ENCODE peak calls at places on chromosomes 13 and 19, in four cellular contexts. C is cardiac muscle cell, L is AG09319, Q is vagina. D is an unnamed sample.

GRCh38 chr13:94947965-94948371 is 235.6 kb upstream of the SOX21 start:
- DNase-seq in C (no peak), L (no peak), Q (no peak), D (no peak)

GRCh38 chr19:40601061-40601973 is at the start of gene LTBP4:
- DNase-seq in C (peak; percentile 46), L (no peak), Q (no peak), D (peak; percentile 60)

GRCh38 chr13:105518086-105518485 is 1017.4 kb downstream of the EFNB2 start:
- DNase-seq in C (no peak), L (no peak), Q (no peak), D (no peak)

GRCh38 chr19:40747536-40747935 is 2.7 kb downstream of the ACTMAP start:
- DNase-seq in C (no peak), L (no peak), Q (no peak), D (no peak)

GRCh38 chr13:26811636-26812035 is 51.0 kb upstream of the GPR12 start:
- DNase-seq in C (no peak), L (no peak), Q (no peak), D (no peak)

GRCh38 chr13:99743079-99743478 is 228.5 kb downstream of the ZIC5 start:
- DNase-seq in C (no peak), L (no peak), Q (no peak), D (no peak)

GRCh38 chr13:25910243-25910642 is 141.6 kb downstream of the SHISA2 start:
- DNase-seq in C (no peak), L (no peak), Q (no peak), D (no peak)

GRCh38 chr19:2047449-2048103 is 3.5 kb downstream of the MKNK2 start:
- DNase-seq in C (no peak), L (no peak), Q (no peak), D (no peak)

GRCh38 chr13:41938918-41939317 is 22.0 kb downstream of the VWA8 start:
- DNase-seq in C (no peak), L (no peak), Q (no peak), D (no peak)

GRCh38 chr13:78759704-78760103 is 100.7 kb upstream of the OBI1 start:
- DNase-seq in C (no peak), L (no peak), Q (no peak), D (no peak)

GRCh38 chr19:49448432-49448786 is 3.2 kb downstream of the PIH1D1 start:
- DNase-seq in C (no peak), L (no peak), Q (no peak), D (no peak)

GRCh38 chr19:49447485-49448431 is 3.9 kb downstream of the PIH1D1 start:
- DNase-seq in C (peak; percentile 42), L (no peak), Q (no peak), D (peak; percentile 51)

GRCh38 chr19:49443366-49444099 is 2.2 kb upstream of the SLC17A7 start:
- DNase-seq in C (peak; percentile 97), L (peak; percentile 84), Q (peak; percentile 94), D (peak; percentile 96)

GRCh38 chr19:49442793-49443365 is 1.6 kb upstream of the SLC17A7 start:
- DNase-seq in C (peak; percentile 91), L (peak; percentile 50), Q (peak; percentile 97), D (peak; percentile 99)

DNA sequence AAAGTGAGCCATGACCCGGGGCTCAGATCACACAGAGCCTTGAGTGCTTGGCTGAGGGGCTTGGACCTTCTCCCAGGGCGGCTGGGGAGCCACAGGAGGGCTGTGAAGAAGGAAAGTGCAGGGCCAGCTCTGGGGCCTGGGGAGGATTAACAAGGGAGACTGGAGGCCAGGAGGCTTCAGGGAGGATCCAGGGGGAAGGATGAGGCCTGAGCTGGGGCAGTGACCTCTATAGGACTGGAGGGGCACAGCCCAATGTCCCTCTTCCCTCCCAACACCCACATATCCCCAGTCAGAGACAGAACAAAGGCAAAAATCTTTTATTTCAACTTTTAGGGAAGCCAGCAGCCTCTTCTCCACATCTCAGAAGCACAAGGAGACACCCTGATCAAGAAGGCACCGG is 4.7 kb upstream of the SLC17A7 start:
- DNase-seq in C (no peak), L (no peak), Q (no peak), D (no peak)
- TF ChIP-seq CTCF in C (no peak), L (no peak), Q (no peak), D (no peak)

GRCh38 chr13:91308299-91308698 is 39.2 kb upstream of the MIR17HG start:
- DNase-seq in C (no peak), L (no peak), Q (no peak), D (no peak)
- TF ChIP-seq CTCF in C (peak; percentile 17), L (no peak), Q (no peak), D (no peak)

DNA sequence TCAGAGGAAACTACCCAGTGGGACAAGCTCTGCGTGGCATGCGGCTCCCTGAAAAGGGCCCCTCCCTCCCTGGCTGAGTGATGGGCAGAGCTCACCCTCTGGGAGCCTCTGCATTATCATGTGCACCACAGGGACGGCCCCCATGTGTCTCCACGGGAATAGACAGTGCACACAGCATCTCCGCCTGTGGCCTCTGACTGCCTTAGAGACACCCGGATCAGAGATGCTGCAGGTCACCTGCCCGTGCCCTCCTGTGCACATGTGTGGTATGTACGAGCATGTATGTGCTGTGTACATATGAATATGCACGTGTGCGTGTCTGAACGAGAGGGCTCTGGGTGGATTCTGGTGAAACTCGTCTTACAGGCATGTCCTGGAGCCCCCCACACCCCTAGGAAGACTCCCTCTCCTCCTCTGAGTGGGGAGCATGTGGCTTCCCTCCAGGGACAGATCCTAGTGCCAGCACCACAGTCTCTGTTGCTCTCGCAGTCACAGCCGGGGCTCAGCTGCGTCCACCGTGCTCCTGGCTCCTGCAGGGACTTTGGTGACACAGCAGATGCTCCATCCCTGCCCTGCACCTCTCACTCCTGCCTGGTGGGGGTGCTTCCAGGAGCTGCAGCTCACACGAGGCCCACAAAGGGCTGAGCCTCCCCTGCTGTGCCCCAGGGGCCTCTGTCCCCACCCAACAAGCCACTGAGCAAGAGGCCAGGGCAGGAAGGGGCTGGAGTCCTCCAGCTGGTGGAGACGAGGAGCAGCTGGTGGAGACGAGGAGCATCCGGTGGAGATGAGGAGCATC is 19.6 kb downstream of the C13orf46 start:
- DNase-seq in C (no peak), L (no peak), Q (no peak), D (no peak)
- TF ChIP-seq CTCF in C (no peak), L (no peak), Q (no peak), D (no peak)

GRCh38 chr13:39682788-39683187 is 27.3 kb downstream of the COG6 start:
- DNase-seq in C (no peak), L (no peak), Q (no peak), D (no peak)

GRCh38 chr13:39682310-39682709 is 26.8 kb downstream of the COG6 start:
- DNase-seq in C (no peak), L (no peak), Q (no peak), D (no peak)

GRCh38 chr13:39685652-39686051 is 30.2 kb downstream of the COG6 start:
- DNase-seq in C (no peak), L (no peak), Q (no peak), D (no peak)

GRCh38 chr13:39688278-39688677 is 32.8 kb downstream of the COG6 start:
- DNase-seq in C (no peak), L (no peak), Q (no peak), D (no peak)

DNA sequence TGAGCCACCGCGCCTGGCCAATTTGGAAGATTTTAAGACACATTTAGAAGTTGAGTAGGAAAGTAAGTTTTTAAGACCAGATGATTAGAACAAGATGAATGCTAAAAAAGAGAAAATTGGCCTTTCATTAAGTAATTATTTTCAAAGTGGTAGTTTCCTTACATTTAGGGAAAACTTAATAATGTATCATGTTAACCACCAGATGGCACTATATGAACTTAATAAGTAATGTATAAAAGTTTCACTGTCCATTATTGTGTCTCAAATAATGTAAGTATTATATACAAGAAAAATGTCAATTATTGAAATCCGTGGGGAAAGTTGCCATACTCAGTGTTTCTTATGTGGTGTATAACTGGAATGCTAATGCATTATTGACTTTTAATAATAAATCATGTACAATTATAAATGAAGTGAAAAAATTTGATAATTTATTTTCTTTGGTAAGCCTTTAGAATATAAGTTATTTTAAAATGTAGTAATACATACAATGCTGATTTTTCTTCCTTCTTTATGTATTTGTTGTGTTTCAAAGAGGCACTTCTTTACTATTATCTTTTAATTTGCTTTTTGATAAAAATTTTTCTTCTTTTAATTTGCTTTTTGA is 29.2 kb downstream of the COG6 start:
- DNase-seq in C (peak; percentile 66), L (no peak), Q (no peak), D (no peak)
- TF ChIP-seq CTCF in C (peak; percentile 31), L (peak; percentile 4), Q (peak; percentile 31), D (peak; percentile 47)

DNA sequence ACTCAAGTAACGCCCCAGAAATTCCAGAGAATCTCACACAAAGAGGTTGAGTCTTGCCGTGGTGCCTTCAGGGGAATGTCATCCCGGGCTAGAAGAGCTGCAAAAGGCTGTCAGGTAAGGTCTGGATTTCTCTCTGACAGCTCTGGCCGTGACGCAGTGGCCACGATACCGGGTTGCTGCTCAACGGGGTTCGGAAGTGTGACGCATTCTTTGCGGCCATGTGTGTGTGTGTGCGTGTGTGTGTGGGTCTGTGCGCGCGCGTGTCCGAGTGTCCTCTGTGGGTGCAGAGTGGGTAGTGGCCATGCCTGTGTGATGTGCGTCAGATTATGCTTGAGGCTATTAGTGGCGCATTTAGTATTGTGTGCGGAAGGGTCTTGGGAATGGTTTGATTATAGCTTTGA is 306 bp downstream of the ZNF540 start:
- DNase-seq in C (peak; percentile 67), L (no peak), Q (no peak), D (peak; percentile 36)
- TF ChIP-seq CTCF in C (no peak), L (no peak), Q (no peak), D (no peak)

GRCh38 chr19:10871711-10872550 is 578 bp downstream of the CARM1 start:
- DNase-seq in C (peak; percentile 21), L (no peak), Q (no peak), D (peak; percentile 64)
- TF ChIP-seq CTCF in C (peak; percentile 5), L (no peak), Q (no peak), D (no peak)